ENCODE peak calls at places on chromosome 13, in eight cellular contexts. V is fibroblast of mammary gland, T is type B pancreatic cell, P is IMR-90, Q is astrocyte of the spinal cord, H is GM13977, I is GM10248, Z is AG09309. J is an unnamed sample.

GRCh38 chr13:90331974-90332373 is 1015.5 kb upstream of the MIR17HG start:
- DNase-seq in V (no peak), T (no peak), P (no peak), Q (no peak), H (no peak), I (no peak), Z (no peak), J (no peak)

GRCh38 chr13:64289702-64290101 is 2874.1 kb upstream of the PCDH20 start:
- DNase-seq in V (no peak), T (no peak), P (no peak), Q (no peak), H (no peak), I (no peak), Z (no peak), J (no peak)

GRCh38 chr13:94268661-94269060 is 210.8 kb downstream of the DCT start:
- DNase-seq in V (peak; percentile 20), T (no peak), P (peak; percentile 54), Q (peak; percentile 19), H (no peak), I (no peak), Z (no peak), J (no peak)

GRCh38 chr13:105655046-105655445 is 880.4 kb downstream of the EFNB2 start:
- DNase-seq in V (peak; percentile 46), T (no peak), P (peak; percentile 74), Q (peak; percentile 77), H (no peak), I (no peak), Z (peak; percentile 14), J (no peak)

GRCh38 chr13:32135655-32136054 is 104.1 kb downstream of the FRY start:
- DNase-seq in V (peak; percentile 85), T (no peak), P (peak; percentile 89), Q (peak; percentile 67), H (no peak), I (no peak), Z (no peak), J (peak; percentile 82)

GRCh38 chr13:48194392-48194754 is 38.6 kb upstream of the ITM2B start:
- DNase-seq in V (no peak), T (no peak), P (no peak), Q (no peak), H (no peak), I (peak; percentile 37), Z (no peak), J (no peak)

GRCh38 chr13:26529441-26529840 is 28.0 kb upstream of the WASF3 start:
- DNase-seq in V (peak; percentile 62), T (peak; percentile 73), P (peak; percentile 74), Q (peak; percentile 70), H (peak; percentile 28), I (peak; percentile 25), Z (peak; percentile 5), J (peak; percentile 41)

GRCh38 chr13:106474906-106475305 is 60.6 kb downstream of the EFNB2 start:
- DNase-seq in V (no peak), T (no peak), P (no peak), Q (no peak), H (no peak), I (no peak), Z (no peak), J (no peak)

GRCh38 chr13:102234618-102235017 is 167.2 kb downstream of the FGF14 start:
- DNase-seq in V (peak; percentile 24), T (no peak), P (peak; percentile 1), Q (no peak), H (no peak), I (no peak), Z (no peak), J (no peak)

GRCh38 chr13:30780338-30780981 is 45.1 kb downstream of the ALOX5AP start:
- DNase-seq in V (no peak), T (no peak), P (no peak), Q (no peak), H (no peak), I (no peak), Z (no peak), J (no peak)

GRCh38 chr13:110280996-110281688 is 25.8 kb downstream of the COL4A1 start:
- DNase-seq in V (no peak), T (no peak), P (no peak), Q (no peak), H (no peak), I (no peak), Z (no peak), J (no peak)

GRCh38 chr13:85974604-85975366 is 175.6 kb upstream of the SLITRK6 start:
- DNase-seq in V (peak; percentile 4), T (no peak), P (no peak), Q (no peak), H (no peak), I (no peak), Z (no peak), J (no peak)

GRCh38 chr13:66927562-66927961 is 302.6 kb downstream of the PCDH9 start:
- DNase-seq in V (no peak), T (no peak), P (no peak), Q (no peak), H (no peak), I (no peak), Z (no peak), J (no peak)

GRCh38 chr13:73521291-73521626 is 462.5 kb downstream of the KLF5 start:
- DNase-seq in V (no peak), T (no peak), P (no peak), Q (no peak), H (no peak), I (no peak), Z (no peak), J (no peak)

GRCh38 chr13:97328222-97328790 is 105.7 kb upstream of the RAP2A start:
- DNase-seq in V (peak; percentile 56), T (no peak), P (peak; percentile 86), Q (peak; percentile 65), H (no peak), I (no peak), Z (peak; percentile 41), J (peak; percentile 52)

GRCh38 chr13:28864544-28864943 is 44.4 kb downstream of the MTUS2 start:
- DNase-seq in V (no peak), T (no peak), P (no peak), Q (no peak), H (no peak), I (no peak), Z (no peak), J (no peak)

GRCh38 chr13:80132741-80133601 is 208.0 kb downstream of the SPRY2 start:
- DNase-seq in V (peak; percentile 69), T (no peak), P (peak; percentile 62), Q (peak; percentile 62), H (no peak), I (no peak), Z (no peak), J (peak; percentile 31)

GRCh38 chr13:112397108-112397507 is 21.0 kb downstream of the SPACA7 start:
- DNase-seq in V (no peak), T (no peak), P (no peak), Q (no peak), H (no peak), I (no peak), Z (no peak), J (no peak)

GRCh38 chr13:40458283-40459031 is 208.0 kb downstream of the FOXO1 start:
- DNase-seq in V (no peak), T (no peak), P (no peak), Q (no peak), H (no peak), I (no peak), Z (no peak), J (no peak)

GRCh38 chr13:19329365-19329764 is 147.7 kb upstream of the TUBA3C start:
- DNase-seq in V (no peak), T (no peak), P (no peak), Q (no peak), H (no peak), I (no peak), Z (no peak), J (no peak)

GRCh38 chr13:51262501-51263211 is 40.5 kb downstream of the FAM124A start:
- DNase-seq in V (no peak), T (no peak), P (no peak), Q (no peak), H (no peak), I (no peak), Z (no peak), J (no peak)
- TF ChIP-seq CTCF in V (peak; percentile 12), T (no peak), P (no peak), Q (peak; percentile 22), H (peak; percentile 20), I (peak; percentile 12), Z (peak; percentile 20), J (peak; percentile 48)

GRCh38 chr13:34849406-34849805 is 92.7 kb upstream of the NBEA start:
- DNase-seq in V (no peak), T (no peak), P (no peak), Q (no peak), H (no peak), I (no peak), Z (no peak), J (no peak)

GRCh38 chr13:34853161-34853560 is 88.9 kb upstream of the NBEA start:
- DNase-seq in V (no peak), T (no peak), P (no peak), Q (no peak), H (no peak), I (no peak), Z (no peak), J (no peak)

GRCh38 chr13:34842466-34842865 is 99.6 kb upstream of the NBEA start:
- DNase-seq in V (no peak), T (no peak), P (no peak), Q (no peak), H (no peak), I (no peak), Z (no peak), J (no peak)

DNA sequence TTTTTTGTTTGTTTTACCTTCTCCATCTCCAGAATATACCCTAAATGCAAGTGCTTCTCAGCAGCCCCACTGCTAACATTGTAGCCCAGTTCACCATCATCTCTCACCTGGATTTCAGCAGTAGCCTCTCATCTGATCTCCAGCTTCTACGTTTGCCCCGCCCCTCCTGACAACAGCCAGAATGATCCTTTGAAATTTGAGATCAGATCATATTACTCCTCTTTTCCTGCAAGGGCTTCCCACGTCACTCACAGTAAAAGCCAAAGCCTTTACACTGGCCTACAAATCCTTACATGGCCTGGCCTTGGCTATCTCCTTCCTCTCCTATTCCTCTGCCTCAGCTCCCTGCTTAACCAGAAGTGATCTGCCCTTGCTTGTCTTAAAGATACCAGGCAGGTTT is 94.3 kb upstream of the NBEA start:
- DNase-seq in V (no peak), T (no peak), P (no peak), Q (no peak), H (no peak), I (no peak), Z (no peak), J (no peak)
- TF ChIP-seq CTCF in V (no peak), T (no peak), P (no peak), Q (no peak), H (no peak), I (no peak), Z (no peak), J (no peak)

GRCh38 chr13:53141336-53141735 is 112.7 kb downstream of the OLFM4 start:
- DNase-seq in V (no peak), T (no peak), P (no peak), Q (no peak), H (no peak), I (no peak), Z (no peak), J (no peak)
- TF ChIP-seq CTCF in V (no peak), T (no peak), P (no peak), Q (no peak), H (no peak), I (no peak), Z (no peak), J (no peak)

DNA sequence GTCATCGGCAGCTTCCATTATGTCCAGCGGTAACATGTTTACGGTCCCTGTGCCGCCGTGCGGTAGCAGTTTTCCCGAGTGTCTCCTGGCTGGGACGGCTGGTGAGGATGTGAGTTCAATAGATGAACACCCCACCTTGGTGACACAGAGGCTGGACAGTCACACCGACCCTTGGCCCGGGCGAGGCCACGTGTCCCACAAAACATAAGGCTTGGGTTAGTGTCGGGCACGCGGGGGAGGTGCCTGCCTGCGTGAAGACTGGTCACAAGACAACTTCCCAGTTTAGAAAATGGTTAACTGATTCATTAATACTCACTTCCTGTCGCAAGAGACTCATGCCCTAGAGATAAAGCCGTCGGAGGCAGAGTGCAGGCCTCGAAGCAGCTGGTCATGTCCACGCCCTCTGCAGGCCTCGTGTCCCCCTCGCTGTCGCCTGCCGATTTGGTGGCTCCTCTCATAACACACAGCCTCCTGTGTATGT is 17.2 kb downstream of the RASA3 start:
- DNase-seq in V (peak; percentile 90), T (no peak), P (peak; percentile 94), Q (peak; percentile 76), H (no peak), I (peak; percentile 48), Z (no peak), J (peak; percentile 91)
- TF ChIP-seq CTCF in V (no peak), T (no peak), P (peak; percentile 37), Q (peak; percentile 27), H (no peak), I (no peak), Z (peak; percentile 22), J (peak; percentile 53)

J was measured in HFFc6.